ENCODE peak calls at places on chromosomes 12 and 14, in eight cellular contexts. K, L, X, T, R, U, P and S are unnamed samples. For H3K9me3, the result is how much of the 10 kb centered on the place peaks cover.

GRCh38 chr14:39492267-39492666 is 60.0 kb upstream of the FBXO33 start:
- DNase-seq in T (no peak), K (peak), X (no peak), P (no peak), U (no peak), R (no peak), L (peak), S (no peak)

GRCh38 chr14:22545842-22546721 is 42.9 kb downstream of the DAD1 start:
- DNase-seq in P (no peak), K (no peak), L (peak), T (no peak), R (peak), U (no peak), X (peak), S (no peak)

GRCh38 chr12:53068811-53069585 is 10.2 kb downstream of the SPRYD3 start:
- DNase-seq in X (no peak), K (no peak), R (no peak), U (no peak), P (no peak), T (no peak), L (no peak), S (no peak)

GRCh38 chr12:15599266-15600037 is 189.7 kb downstream of the EPS8 start:
- DNase-seq in L (peak), X (peak), P (no peak), K (peak), R (peak), U (no peak), T (peak), S (no peak)

GRCh38 chr12:54207539-54208267 is 18.9 kb upstream of the SMUG1 start:
- DNase-seq in T (peak), K (peak), L (peak), P (peak), U (peak), R (peak), X (peak), S (peak)

GRCh38 chr12:25052191-25053020 is 103.5 kb upstream of the BCAT1 start:
- DNase-seq in X (no peak), K (no peak), R (peak), L (no peak), T (no peak), U (peak), P (no peak), S (peak)

GRCh38 chr14:102499401-102500189 is 10.0 kb downstream of the ANKRD9 start:
- DNase-seq in P (no peak), T (no peak), U (no peak), K (no peak), L (no peak), X (no peak), R (no peak), S (no peak)

GRCh38 chr14:50057331-50057730 is 59.0 kb downstream of the VCPKMT start:
- DNase-seq in R (no peak), K (no peak), U (no peak), P (no peak), X (no peak), L (no peak), T (no peak), S (no peak)

GRCh38 chr14:63752449-63753169 is 24.7 kb upstream of the SGPP1 start:
- DNase-seq in T (no peak), L (peak), U (peak), P (no peak), X (no peak), K (peak), R (peak), S (no peak)

GRCh38 chr14:94907626-94908261 is 137.8 kb upstream of the GSC start:
- DNase-seq in U (no peak), P (no peak), X (no peak), R (no peak), L (no peak), K (no peak), T (no peak), S (no peak)

GRCh38 chr12:122874081-122874480 is 21.8 kb downstream of the VPS37B start:
- DNase-seq in R (no peak), T (no peak), K (no peak), L (no peak), P (no peak), U (no peak), X (no peak), S (peak)

GRCh38 chr14:23009939-23010718 is at the start of gene C14orf93:
- DNase-seq in R (peak), K (peak), P (peak), U (peak), L (peak), T (peak), X (peak), S (peak)

GRCh38 chr14:73829526-73830431 is 21.9 kb upstream of the PTGR2 start:
- DNase-seq in U (no peak), T (no peak), R (peak), K (peak), P (no peak), L (peak), X (peak), S (no peak)

GRCh38 chr14:92315050-92315785 is 7.7 kb upstream of the SLC24A4 start:
- DNase-seq in T (no peak), K (no peak), X (no peak), L (no peak), U (no peak), R (no peak), P (no peak), S (no peak)

GRCh38 chr12:81386101-81386500 is 308.2 kb downstream of the ACSS3 start:
- DNase-seq in P (no peak), U (no peak), X (no peak), T (no peak), R (no peak), K (no peak), L (no peak), S (no peak)

GRCh38 chr12:52445876-52446275 is 6.1 kb downstream of the KRT6B start:
- DNase-seq in X (no peak), L (no peak), U (no peak), P (no peak), T (no peak), R (no peak), K (no peak), S (no peak)

GRCh38 chr12:31526158-31526546 is 64.8 kb downstream of the DENND5B start:
- DNase-seq in L (no peak), K (peak), T (no peak), R (no peak), U (no peak), P (no peak), X (no peak), S (no peak)

GRCh38 chr14:76863724-76864407 is 37.7 kb downstream of the LRRC74A start:
- DNase-seq in P (no peak), L (no peak), U (peak), T (no peak), R (no peak), X (peak), K (no peak), S (no peak)

GRCh38 chr12:31922341-31923062 is 36.7 kb upstream of the RESF1 start:
- DNase-seq in T (no peak), R (no peak), K (peak), P (no peak), U (no peak), L (peak), X (peak), S (no peak)

GRCh38 chr14:65422093-65422834 is 9.7 kb downstream of the FUT8 start:
- DNase-seq in U (no peak), R (no peak), P (no peak), K (no peak), T (no peak), L (no peak), X (peak), S (no peak)

GRCh38 chr14:28294834-28295440 is 471.6 kb upstream of the FOXG1 start:
- DNase-seq in U (no peak), X (peak), K (peak), L (no peak), R (peak), T (no peak), P (no peak), S (no peak)

GRCh38 chr14:72808564-72808963 is 85.3 kb downstream of the DPF3 start:
- DNase-seq in K (no peak), P (no peak), L (no peak), R (no peak), T (no peak), X (no peak), U (no peak), S (no peak)

GRCh38 chr12:105317942-105318614 is 12.4 kb upstream of the C12orf75 start:
- DNase-seq in P (no peak), U (no peak), K (peak), L (no peak), T (no peak), R (peak), X (no peak), S (no peak)

GRCh38 chr12:109304485-109304884 is 4.6 kb downstream of the FOXN4 start:
- DNase-seq in U (no peak), K (no peak), P (no peak), T (no peak), X (no peak), R (no peak), L (no peak), S (no peak)

GRCh38 chr14:51701956-51702355 is 50.2 kb downstream of the FRMD6 start:
- DNase-seq in T (no peak), K (no peak), P (no peak), R (no peak), X (no peak), L (peak), U (no peak), S (no peak)

GRCh38 chr12:27754795-27755194 is 25.2 kb upstream of the KLHL42 start:
- DNase-seq in L (no peak), K (no peak), T (no peak), X (no peak), R (peak), P (no peak), U (peak), S (no peak)

GRCh38 chr12:94179723-94180122 is 31.3 kb downstream of the PLXNC1 start:
- DNase-seq in L (no peak), P (no peak), K (no peak), X (no peak), T (no peak), R (no peak), U (no peak), S (no peak)

GRCh38 chr12:46473634-46474201 is 101.1 kb upstream of the SLC38A2 start:
- DNase-seq in U (peak), P (peak), X (peak), K (peak), R (peak), L (peak), T (peak), S (no peak)

GRCh38 chr12:83471341-83471740 is 784.6 kb downstream of the TMTC2 start:
- DNase-seq in L (no peak), P (no peak), K (no peak), T (no peak), R (no peak), X (no peak), U (no peak), S (no peak)
- H3K9me3 ChIP-seq in L (under half), P (under half), K (under half), T (under half), R (under half), X (under half), U (under half), S (under half)

DNA sequence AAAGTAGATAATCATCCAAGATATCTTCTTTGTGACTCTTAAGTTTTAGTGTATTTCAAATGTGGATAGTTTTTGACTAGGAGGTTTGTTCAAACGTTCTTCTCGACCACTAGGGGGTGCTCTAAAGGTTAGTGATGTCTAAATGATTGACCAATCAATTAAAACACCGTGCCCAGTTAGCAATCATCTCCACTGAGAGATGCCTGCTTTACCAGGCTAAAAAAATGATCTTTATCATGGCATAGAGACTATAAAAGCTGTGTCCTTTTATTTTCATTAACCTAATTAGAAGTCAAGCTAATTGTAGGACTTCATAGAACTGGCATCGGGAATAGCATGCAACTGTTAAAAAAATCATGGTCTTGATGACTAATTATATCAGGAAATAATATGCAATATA is 153.9 kb downstream of the PRKCH start:
- DNase-seq in L (peak), P (no peak), R (peak), T (no peak), X (peak), U (no peak), K (peak), S (no peak)
- TF ChIP-seq CTCF in L (peak), P (peak), R (peak), T (peak), X (peak), U (peak), K (peak), S (peak)

GRCh38 chr12:131351319-131352028 is 359.4 kb upstream of the SFSWAP start:
- DNase-seq in R (no peak), U (no peak), P (no peak), T (no peak), L (no peak), X (no peak), K (peak), S (no peak)

GRCh38 chr12:131348226-131349010 is 362.5 kb upstream of the SFSWAP start:
- DNase-seq in P (no peak), X (no peak), K (no peak), T (no peak), L (no peak), R (no peak), U (no peak), S (no peak)

GRCh38 chr12:131347732-131348131 is 363.2 kb upstream of the SFSWAP start:
- DNase-seq in X (no peak), R (no peak), T (no peak), L (no peak), P (no peak), U (no peak), K (no peak), S (no peak)

GRCh38 chr12:131350943-131351318 is 360.0 kb upstream of the SFSWAP start:
- DNase-seq in T (no peak), P (no peak), K (no peak), U (no peak), X (no peak), R (no peak), L (no peak), S (no peak)

DNA sequence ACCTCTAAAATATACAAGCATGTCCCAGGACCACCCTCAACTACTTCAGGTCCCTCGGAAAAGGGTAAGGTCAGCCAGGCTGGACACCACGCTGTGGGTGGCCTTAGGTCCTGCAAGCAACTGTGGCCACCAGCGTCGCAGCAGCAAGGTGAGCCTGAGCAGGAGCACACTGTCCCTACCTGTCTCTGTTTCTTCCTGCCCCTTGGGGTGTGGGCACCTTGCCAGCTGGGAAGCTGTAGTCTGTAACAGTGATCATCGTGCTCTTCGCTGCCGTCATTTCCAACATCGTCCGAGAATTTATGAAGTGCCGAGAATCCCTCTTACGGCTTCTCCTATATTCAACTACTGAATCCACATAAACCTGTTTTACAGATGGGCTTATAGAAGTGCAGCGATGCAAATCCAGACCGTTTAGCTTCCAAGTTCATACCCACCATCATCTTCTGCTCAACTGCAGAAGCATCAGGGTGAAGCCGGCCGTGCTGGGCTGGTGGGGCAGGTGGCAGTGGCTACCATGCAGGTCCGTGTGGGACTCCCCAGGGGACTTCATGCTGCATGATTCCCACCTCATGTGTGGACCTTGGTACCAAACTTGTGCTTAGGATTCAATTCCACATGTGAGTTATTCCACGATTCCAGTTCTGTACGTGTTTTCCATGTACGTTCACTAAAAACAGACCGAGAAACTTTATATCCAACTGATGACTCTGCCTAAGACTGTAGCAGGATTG is 361.3 kb upstream of the SFSWAP start:
- DNase-seq in T (no peak), P (no peak), X (no peak), K (no peak), L (no peak), U (no peak), R (no peak), S (no peak)
- H3K27ac ChIP-seq in T (no peak), P (no peak), X (no peak), K (no peak), L (no peak), U (no peak), R (no peak), S (no peak)

GRCh38 chr12:66139328-66139727 is 8.8 kb upstream of the LLPH start:
- DNase-seq in X (no peak), P (no peak), T (no peak), U (no peak), L (no peak), R (no peak), K (no peak), S (no peak)
- H3K9me3 ChIP-seq in X (under half), P (under half), T (under half), U (under half), L (under half), R (under half), K (under half), S (under half)

GRCh38 chr14:45287609-45288008 is 34.6 kb upstream of the MIS18BP1 start:
- DNase-seq in U (no peak), R (no peak), P (no peak), L (no peak), T (no peak), X (no peak), K (peak), S (no peak)

GRCh38 chr14:45290547-45290946 is 37.5 kb upstream of the MIS18BP1 start:
- DNase-seq in L (no peak), R (no peak), P (no peak), T (no peak), U (no peak), K (no peak), X (no peak), S (no peak)

GRCh38 chr14:45284802-45285201 is 31.8 kb upstream of the MIS18BP1 start:
- DNase-seq in K (peak), X (no peak), P (no peak), U (no peak), L (no peak), T (no peak), R (no peak), S (no peak)
- TF ChIP-seq CTCF in K (no peak), X (no peak), P (no peak), U (no peak), L (no peak), T (no peak), R (no peak), S (no peak)

GRCh38 chr12:40473979-40474378 is 218.3 kb upstream of the CNTN1 start:
- DNase-seq in K (no peak), X (no peak), P (no peak), L (no peak), U (no peak), R (no peak), T (no peak), S (no peak)

GRCh38 chr12:40469736-40470135 is 222.5 kb upstream of the CNTN1 start:
- DNase-seq in U (no peak), L (no peak), T (no peak), R (no peak), K (no peak), X (no peak), P (no peak), S (no peak)

GRCh38 chr12:40474630-40475029 is 217.6 kb upstream of the CNTN1 start:
- DNase-seq in T (no peak), P (no peak), X (no peak), K (no peak), R (no peak), U (no peak), L (no peak), S (no peak)
- H3K27ac ChIP-seq in T (no peak), P (no peak), X (no peak), K (peak), R (no peak), U (no peak), L (no peak), S (no peak)

DNA sequence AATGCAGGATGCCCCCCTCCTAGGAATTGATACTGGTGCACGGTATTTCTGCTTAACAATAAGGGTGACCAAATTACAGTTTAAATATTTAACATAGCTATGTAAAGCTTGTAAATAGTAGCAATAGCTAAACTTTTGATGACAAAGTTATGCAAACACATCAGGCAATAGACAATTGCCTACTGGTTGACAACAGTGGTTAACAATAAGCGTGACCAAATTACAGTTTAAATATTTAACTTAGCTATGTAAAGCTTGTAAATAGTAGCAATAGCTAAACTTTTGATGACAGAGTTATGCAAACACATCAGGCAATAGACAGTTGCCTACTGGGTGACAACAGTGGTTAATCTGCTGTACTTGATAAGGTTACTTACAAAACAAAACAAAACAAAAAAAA is 886.5 kb upstream of the FLRT2 start:
- DNase-seq in R (no peak), L (no peak), X (no peak), T (no peak), U (no peak), K (no peak), P (no peak), S (no peak)
- H3K9me3 ChIP-seq in R (under half), L (under half), X (under half), T (under half), U (under half), K (under half), P (under half), S (under half)